ENCODE peak calls at places on chromosomes 6 and 20, in four cellular contexts. B is HepG2, Y is GM12892, P is H1. T is an unnamed sample.

GRCh38 chr20:19975436-19975799 is 41.7 kb upstream of the NAA20 start:
- DNase-seq in B (no peak), Y (no peak), P (peak), T (no peak)

GRCh38 chr6:132190815-132191175 is 210.5 kb downstream of the MOXD1 start:
- DNase-seq in B (no peak), P (no peak), Y (no peak), T (no peak)

GRCh38 chr6:50030777-50031562 is 9.2 kb upstream of the DEFB110 start:
- DNase-seq in Y (peak), B (peak), P (peak), T (no peak)

GRCh38 chr6:31139599-31139998 is 733 bp upstream of the PSORS1C2 start:
- DNase-seq in Y (no peak), B (no peak), P (no peak), T (no peak)

GRCh38 chr20:34022843-34023234 is 29.1 kb downstream of the RALY start:
- DNase-seq in B (no peak), P (no peak), Y (no peak), T (no peak)

GRCh38 chr6:30744054-30744805 is at the start of gene IER3:
- DNase-seq in P (peak), Y (peak), B (peak), T (no peak)

GRCh38 chr20:53162251-53162835 is 190.2 kb downstream of the TSHZ2 start:
- DNase-seq in P (peak), Y (no peak), B (no peak), T (no peak)

GRCh38 chr6:169851641-169852503 is 100.5 kb downstream of the ERMARD start:
- DNase-seq in B (no peak), P (peak), Y (no peak), T (no peak)

GRCh38 chr6:125781307-125781868 is 9.4 kb upstream of the NCOA7 start:
- DNase-seq in B (no peak), Y (no peak), P (no peak), T (no peak)

GRCh38 chr6:143634486-143634885 is 43.3 kb upstream of the PHACTR2 start:
- DNase-seq in P (no peak), Y (no peak), B (no peak), T (no peak)

GRCh38 chr6:32825966-32826365 is 9.2 kb upstream of the HLA-DOB start:
- DNase-seq in B (peak), Y (no peak), P (no peak), T (no peak)

GRCh38 chr6:134908906-134909516 is 40.9 kb downstream of the ALDH8A1 start:
- DNase-seq in B (peak), Y (no peak), P (no peak), T (no peak)

GRCh38 chr6:44219053-44219814 is 2.5 kb downstream of the MYMX start:
- DNase-seq in B (peak), Y (peak), P (peak), T (peak)
- TF ChIP-seq POLR2A in B (no peak), Y (peak), P (peak), T (no peak)

GRCh38 chr6:105431226-105431625 is 28.3 kb upstream of the PREP start:
- DNase-seq in P (no peak), Y (no peak), B (peak), T (no peak)
- TF ChIP-seq TAF1 in P (no peak), Y (no peak), B (no peak), T (no peak)

GRCh38 chr20:32358883-32359632 is 927 bp downstream of the ASXL1 start:
- DNase-seq in Y (peak), P (peak), B (peak), T (peak)
- TF ChIP-seq POLR2A in Y (peak), P (no peak), B (peak), T (peak)

GRCh38 chr6:123636771-123637170 is at the start of gene TRDN:
- DNase-seq in Y (no peak), P (no peak), B (no peak), T (no peak)

GRCh38 chr6:123636282-123636681 is 468 bp downstream of the TRDN start:
- DNase-seq in Y (no peak), B (no peak), P (no peak), T (no peak)

GRCh38 chr6:123640567-123641187 is 3.9 kb upstream of the TRDN start:
- DNase-seq in P (no peak), Y (no peak), B (no peak), T (no peak)

GRCh38 chr6:123635567-123635966 is 1.2 kb downstream of the TRDN start:
- DNase-seq in P (no peak), B (no peak), Y (no peak), T (no peak)

GRCh38 chr6:123641497-123641896 is 4.7 kb upstream of the TRDN start:
- DNase-seq in Y (no peak), B (no peak), P (no peak), T (no peak)
- TF ChIP-seq TAF1 in Y (no peak), B (no peak), P (no peak), T (no peak)